ENCODE peak calls at places on chromosomes 16 and 17, in nine cellular contexts. A is adrenal gland; Z is anterior cingulate cortex; G is HS-27A; O is Kasumi-1; N is fibroblast of the aortic adventitia; T is transverse colon; X is upper lobe of right lung; K is stimulated activated CD8-positive, alpha-beta memory T cell treated with anti-CD3 and anti-CD28 coated beads, Interleukin-4, amount 100 ng/mL, for 1 hour. Q is an unnamed sample.

GRCh38 chr17:57553991-57554825 is 190.9 kb downstream of the CCDC182 start:
- DNase-seq in A (no peak), Z (no peak), G (no peak), O (no peak), N (no peak), T (peak), X (no peak), K (no peak), Q (no peak)

GRCh38 chr16:79286646-79287423 is 313.7 kb downstream of the MAF start:
- DNase-seq in A (peak), Z (no peak), G (no peak), O (no peak), N (no peak), T (peak), X (peak), K (no peak), Q (no peak)

GRCh38 chr16:50565428-50565827 is 17.2 kb downstream of the NKD1 start:
- DNase-seq in A (no peak), Z (no peak), G (no peak), O (no peak), N (no peak), T (no peak), X (no peak), K (no peak), Q (no peak)

GRCh38 chr16:85025781-85026653 is 1.6 kb upstream of the KIAA0513 start:
- DNase-seq in A (no peak), Z (no peak), G (no peak), O (peak), N (no peak), T (peak), X (no peak), K (no peak), Q (no peak)

GRCh38 chr17:72287586-72287985 is 166.8 kb downstream of the SOX9 start:
- DNase-seq in A (no peak), Z (no peak), G (no peak), O (no peak), N (no peak), T (no peak), X (no peak), K (no peak), Q (no peak)

GRCh38 chr16:11914759-11915643 is 755 bp downstream of the GSPT1 start:
- DNase-seq in A (peak), Z (no peak), G (no peak), O (no peak), N (peak), T (peak), X (peak), K (no peak), Q (peak)

GRCh38 chr16:66296591-66296990 is 69.9 kb upstream of the CDH5 start:
- DNase-seq in A (no peak), Z (no peak), G (no peak), O (no peak), N (no peak), T (no peak), X (no peak), K (no peak), Q (no peak)

GRCh38 chr17:64707077-64707591 is 45.0 kb upstream of the SMURF2 start:
- DNase-seq in A (peak), Z (peak), G (peak), O (peak), N (peak), T (peak), X (peak), K (no peak), Q (no peak)

GRCh38 chr16:63568184-63568583 is 1531.9 kb upstream of the CDH8 start:
- DNase-seq in A (no peak), Z (no peak), G (no peak), O (no peak), N (no peak), T (no peak), X (no peak), K (no peak), Q (no peak)

GRCh38 chr17:16483021-16483645 is 8.9 kb downstream of the LRRC75A start:
- DNase-seq in A (peak), Z (no peak), G (no peak), O (no peak), N (no peak), T (no peak), X (no peak), K (no peak), Q (no peak)

GRCh38 chr17:7929158-7930029 is at the start of gene KCNAB3:
- DNase-seq in A (peak), Z (peak), G (no peak), O (no peak), N (peak), T (peak), X (no peak), K (no peak), Q (peak)

GRCh38 chr16:17367932-17368331 is 102.8 kb downstream of the XYLT1 start:
- DNase-seq in A (no peak), Z (no peak), G (no peak), O (no peak), N (no peak), T (peak), X (no peak), K (no peak), Q (no peak)

GRCh38 chr17:48311324-48311723 is 118.7 kb downstream of the SKAP1 start:
- DNase-seq in A (no peak), Z (no peak), G (no peak), O (no peak), N (no peak), T (no peak), X (no peak), K (no peak), Q (no peak)

GRCh38 chr17:47686661-47687327 is 7.2 kb upstream of the TBKBP1 start:
- DNase-seq in A (peak), Z (no peak), G (no peak), O (no peak), N (no peak), T (no peak), X (no peak), K (no peak), Q (no peak)

GRCh38 chr17:50715471-50715870 is 3.9 kb upstream of the LUC7L3 start:
- DNase-seq in A (no peak), Z (no peak), G (no peak), O (no peak), N (peak), T (no peak), X (no peak), K (no peak), Q (no peak)

GRCh38 chr17:37067555-37068111 is 118.9 kb downstream of the AATF start:
- DNase-seq in A (peak), Z (no peak), G (peak), O (no peak), N (peak), T (peak), X (no peak), K (no peak), Q (no peak)

GRCh38 chr17:82281076-82281475 is 7.6 kb upstream of the CSNK1D start:
- DNase-seq in A (no peak), Z (no peak), G (no peak), O (no peak), N (no peak), T (no peak), X (no peak), K (no peak), Q (no peak)

GRCh38 chr17:73855933-73856332 is 211.7 kb upstream of the SDK2 start:
- DNase-seq in A (no peak), Z (no peak), G (no peak), O (no peak), N (no peak), T (no peak), X (no peak), K (no peak), Q (no peak)

Q was measured in activated naive CD4-positive, alpha-beta T cell treated with anti-CD3 and anti-CD28 coated beads, Interleukin-2, amount 50 U/mL, for 16 hours.